ENCODE peak calls at places on chromosomes 12 and 14, in seven cellular contexts. M is mammary epithelial cell, B is fibroblast of lung, O is HepG2, J is neuronal stem cell, L is A549, I is endothelial cell of umbilical vein. G is an unnamed sample. For H3K4me1, the result is how much of the 10 kb centered on the place peaks cover.

GRCh38 chr12:39440781-39441180 is 2.1 kb downstream of the KIF21A start:
- DNase-seq in I (no peak), M (no peak), B (no peak), O (no peak), L (peak), J (no peak), G (no peak)

GRCh38 chr14:105944632-105945610 is 418.5 kb downstream of the TMEM121 start:
- DNase-seq in J (no peak), O (peak), I (no peak), M (no peak), B (no peak), L (peak), G (peak)

GRCh38 chr12:68271346-68271745 is 17.9 kb upstream of the IL22 start:
- DNase-seq in L (no peak), J (no peak), B (peak), O (no peak), M (no peak), I (no peak), G (no peak)

GRCh38 chr12:9761407-9761736 is 671 bp upstream of the CD69 start:
- DNase-seq in J (no peak), M (no peak), O (no peak), I (no peak), B (no peak), L (no peak), G (no peak)

GRCh38 chr14:78152246-78153068 is 17.7 kb upstream of the NRXN3 start:
- DNase-seq in I (no peak), B (no peak), L (no peak), O (no peak), J (no peak), M (no peak), G (no peak)

GRCh38 chr14:98665019-98665418 is 607.0 kb downstream of the BCL11B start:
- DNase-seq in B (no peak), O (no peak), I (no peak), M (no peak), J (no peak), L (no peak), G (no peak)

GRCh38 chr12:51371295-51371953 is 19.8 kb downstream of the GALNT6 start:
- DNase-seq in I (peak), J (peak), M (peak), B (peak), L (peak), O (peak), G (peak)

GRCh38 chr12:65501093-65501621 is 222.7 kb downstream of the MSRB3 start:
- DNase-seq in M (no peak), L (no peak), B (peak), J (no peak), I (peak), O (no peak), G (no peak)

GRCh38 chr14:100621806-100622205 is 34.6 kb upstream of the BEGAIN start:
- DNase-seq in L (peak), J (no peak), B (no peak), O (no peak), I (no peak), M (no peak), G (no peak)

GRCh38 chr12:47686645-47687240 is 19.1 kb downstream of the RPAP3 start:
- DNase-seq in J (peak), M (peak), I (peak), L (peak), B (peak), O (peak), G (peak)

GRCh38 chr12:74349925-74350324 is 187.7 kb upstream of the ATXN7L3B start:
- DNase-seq in L (no peak), B (no peak), J (no peak), M (no peak), I (no peak), O (no peak), G (no peak)

GRCh38 chr14:36009643-36010042 is 166.9 kb downstream of the PTCSC3 start:
- DNase-seq in L (no peak), J (no peak), M (no peak), I (no peak), B (no peak), O (no peak), G (no peak)

GRCh38 chr12:118371354-118372282 is 1.1 kb downstream of the TAOK3 start:
- DNase-seq in L (peak), I (peak), M (peak), B (no peak), O (no peak), J (peak), G (peak)

GRCh38 chr14:96267336-96267735 is 11.3 kb downstream of the BDKRB1 start:
- DNase-seq in J (no peak), L (no peak), M (peak), O (no peak), B (peak), I (no peak), G (no peak)

GRCh38 chr12:44873898-44874297 is 2.2 kb downstream of the NELL2 start:
- DNase-seq in I (no peak), B (peak), J (no peak), M (no peak), L (peak), O (no peak), G (peak)

GRCh38 chr12:23555808-23556207 is 393.7 kb downstream of the SOX5 start:
- DNase-seq in J (no peak), B (no peak), O (no peak), L (no peak), M (no peak), I (no peak), G (no peak)

GRCh38 chr12:1013618-1014489 is 22.8 kb downstream of the ERC1 start:
- DNase-seq in B (peak), I (peak), J (no peak), L (peak), O (no peak), M (peak), G (peak)

GRCh38 chr12:69087986-69088385 is 151.4 kb upstream of the CPSF6 start:
- DNase-seq in O (no peak), L (no peak), J (no peak), I (no peak), M (no peak), B (no peak), G (no peak)

GRCh38 chr12:32502693-32503510 is 103.5 kb downstream of the FGD4 start:
- DNase-seq in L (no peak), M (peak), B (peak), I (peak), O (no peak), J (no peak), G (no peak)

GRCh38 chr12:32504626-32505025 is 105.3 kb downstream of the FGD4 start:
- DNase-seq in B (peak), M (peak), L (no peak), O (no peak), J (no peak), I (peak), G (no peak)

GRCh38 chr12:32505067-32505466 is 105.7 kb downstream of the FGD4 start:
- DNase-seq in J (no peak), L (no peak), I (no peak), B (peak), O (no peak), M (no peak), G (no peak)

GRCh38 chr12:32499048-32499447 is 99.7 kb downstream of the FGD4 start:
- DNase-seq in I (no peak), M (no peak), L (no peak), O (no peak), B (no peak), J (no peak), G (no peak)

GRCh38 chr12:32501835-32502333 is 102.5 kb downstream of the FGD4 start:
- DNase-seq in I (peak), M (peak), O (peak), L (no peak), B (peak), J (peak), G (no peak)
- H3K4me1 ChIP-seq in I (under half), M (under half), O (under half), L (under half), B (under half), J (under half), G (under half)

GRCh38 chr12:20011200-20011599 is 357.1 kb upstream of the PDE3A start:
- DNase-seq in J (no peak), O (no peak), M (no peak), B (no peak), L (peak), I (peak), G (no peak)
- H3K4me2 ChIP-seq in J (no peak), O (no peak), M (no peak), B (no peak), L (peak), I (no peak), G (no peak)

GRCh38 chr12:132066749-132067148 is 77.4 kb downstream of the DDX51 start:
- DNase-seq in M (no peak), I (no peak), L (no peak), J (no peak), B (no peak), O (no peak), G (no peak)

GRCh38 chr12:132064641-132065040 is 79.5 kb downstream of the DDX51 start:
- DNase-seq in J (no peak), M (no peak), B (no peak), L (no peak), O (no peak), I (no peak), G (no peak)

GRCh38 chr12:132065609-132066344 is 78.3 kb downstream of the DDX51 start:
- DNase-seq in B (no peak), J (no peak), M (no peak), O (no peak), I (no peak), L (no peak), G (no peak)

GRCh38 chr12:132066345-132066685 is 77.8 kb downstream of the DDX51 start:
- DNase-seq in I (no peak), O (no peak), B (no peak), M (no peak), J (no peak), L (no peak), G (no peak)

GRCh38 chr12:132065203-132065602 is 78.9 kb downstream of the DDX51 start:
- DNase-seq in J (no peak), M (no peak), I (no peak), B (no peak), L (no peak), O (no peak), G (no peak)
- H3K4me1 ChIP-seq in J (under half), M (under half), I (under half), B (under half), L (under half), O (under half), G (under half)

GRCh38 chr12:86834217-86834616 is 578.0 kb upstream of the MGAT4C start:
- DNase-seq in I (no peak), M (no peak), O (no peak), B (no peak), L (no peak), J (no peak), G (peak)
- H3K4me2 ChIP-seq in I (no peak), M (no peak), O (no peak), B (no peak), L (no peak), J (no peak), G (no peak)

GRCh38 chr14:59310644-59311043 is 122.2 kb downstream of the DAAM1 start:
- DNase-seq in J (no peak), M (no peak), L (no peak), I (no peak), O (no peak), B (peak), G (peak)

GRCh38 chr14:59309291-59309900 is 120.9 kb downstream of the DAAM1 start:
- DNase-seq in L (no peak), I (peak), M (no peak), B (no peak), J (no peak), O (no peak), G (no peak)

GRCh38 chr14:59305836-59306555 is 117.5 kb downstream of the DAAM1 start:
- DNase-seq in B (peak), I (peak), O (peak), J (no peak), M (no peak), L (no peak), G (peak)

GRCh38 chr14:59306775-59307174 is 118.3 kb downstream of the DAAM1 start:
- DNase-seq in O (no peak), J (no peak), I (peak), B (peak), L (peak), M (peak), G (peak)

DNA sequence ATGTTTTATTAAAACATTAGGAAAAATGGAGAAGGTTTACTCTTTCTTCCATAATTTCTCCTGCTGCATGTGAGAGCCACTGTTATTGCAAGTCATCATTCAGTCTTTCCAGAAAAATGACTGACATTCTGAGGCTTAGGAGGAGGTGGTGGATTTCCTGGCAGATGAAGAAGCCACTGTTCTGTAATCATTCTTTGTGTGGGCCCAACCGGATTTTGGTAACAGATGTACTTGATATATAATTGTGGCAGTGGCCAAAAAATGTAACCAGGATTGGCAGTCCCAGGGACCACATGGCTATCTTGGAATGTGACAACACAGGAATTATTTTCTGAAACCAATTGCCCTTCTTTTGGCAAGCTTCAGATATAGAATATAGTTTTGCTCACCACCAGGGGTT is 120.2 kb downstream of the DAAM1 start:
- DNase-seq in O (no peak), M (no peak), I (no peak), J (no peak), L (no peak), B (no peak), G (no peak)
- H3K4me1 ChIP-seq in O (half or more), M (under half), I (half or more), J (under half), L (under half), B (under half), G (under half)

DNA sequence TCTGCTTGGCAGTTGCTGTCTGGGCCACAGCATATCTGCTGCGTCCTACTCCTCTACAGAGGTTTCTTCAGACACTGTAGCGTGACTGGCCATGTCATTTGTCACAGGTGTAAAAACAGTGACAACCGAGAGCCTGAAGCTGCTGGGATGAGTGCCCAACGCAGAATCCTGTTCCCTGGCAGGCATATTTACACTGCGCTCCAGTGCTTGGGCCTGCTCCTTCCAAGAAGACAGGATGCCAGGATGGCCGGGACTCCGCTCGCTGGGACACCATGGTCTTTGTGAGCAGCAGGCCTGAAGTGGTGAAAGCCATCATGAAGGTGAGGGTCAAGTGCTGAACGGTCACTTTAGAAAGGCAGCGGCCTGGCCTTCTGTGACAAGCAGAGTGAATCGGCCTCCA is 171.4 kb downstream of the EMP1 start:
- DNase-seq in I (no peak), M (no peak), B (no peak), L (no peak), O (no peak), J (no peak), G (no peak)
- H3K4me2 ChIP-seq in I (no peak), M (no peak), B (no peak), L (no peak), O (no peak), J (no peak), G (no peak)

DNA sequence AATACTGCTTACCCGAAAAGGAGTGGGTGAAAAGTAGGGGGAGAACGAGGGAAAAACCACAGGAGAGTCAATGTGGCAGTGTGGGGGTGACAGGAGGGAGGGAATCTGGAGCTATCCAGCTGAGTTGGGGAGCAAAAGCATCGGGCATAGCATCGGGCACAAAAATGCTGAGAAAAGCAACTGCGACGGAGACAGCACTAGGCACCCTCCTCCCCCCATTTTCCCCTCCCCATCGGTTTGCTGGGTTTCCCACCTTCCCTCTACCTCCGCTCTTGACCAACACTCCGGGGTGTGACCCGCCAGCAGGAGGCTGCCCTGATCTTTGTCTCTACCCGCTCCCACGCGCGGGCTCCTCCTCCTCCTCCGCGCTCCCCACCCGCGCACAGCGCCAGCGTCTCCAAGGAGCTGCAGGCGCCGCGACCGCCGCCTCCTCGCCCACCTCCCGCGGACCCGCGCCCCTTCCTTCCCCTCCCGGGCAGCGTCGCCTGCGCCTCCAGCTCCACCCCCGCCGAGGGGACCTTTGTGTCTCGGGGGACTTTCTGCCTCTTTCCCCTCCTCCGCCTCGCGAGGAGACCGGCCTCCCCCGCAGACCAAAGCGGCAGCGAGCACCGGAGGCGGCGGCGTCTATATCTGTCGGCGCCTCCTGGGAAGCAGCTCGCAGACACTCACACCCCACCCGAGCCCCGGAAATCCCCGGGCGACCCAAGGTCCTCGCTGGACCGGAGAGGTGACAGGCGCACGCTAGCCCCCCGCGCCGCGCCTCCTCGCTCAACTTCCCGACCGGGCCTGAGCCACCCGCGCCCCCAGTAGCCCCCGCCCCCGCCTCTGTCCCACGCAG is 939 bp downstream of the CDK17 start:
- DNase-seq in B (peak), L (peak), M (peak), J (peak), O (peak), I (peak), G (peak)
- H3K4me1 ChIP-seq in B (under half), L (under half), M (under half), J (under half), O (under half), I (under half), G (under half)

G was measured in PC-3.